ENCODE peak calls at places on chromosomes 2 and 18, in eight cellular contexts. W is bronchial epithelial cell, B is mesendoderm, G is fibroblast of villous mesenchyme, I is psoas muscle, D is stomach, L is lower leg skin, S is astrocyte of the spinal cord. R is an unnamed sample.

GRCh38 chr2:58739033-58739432 is 497.9 kb upstream of the FANCL start:
- DNase-seq in S (no peak), D (no peak), G (no peak), L (no peak), W (peak), B (no peak), I (no peak), R (no peak)

GRCh38 chr2:235533616-235534385 is 40.0 kb downstream of the AGAP1 start:
- DNase-seq in D (no peak), B (no peak), W (no peak), G (no peak), I (no peak), L (no peak), S (no peak), R (no peak)

GRCh38 chr2:239731998-239732665 is 293.0 kb downstream of the NDUFA10 start:
- DNase-seq in W (no peak), S (no peak), L (no peak), D (no peak), I (no peak), B (no peak), G (no peak), R (no peak)

GRCh38 chr2:173652731-173653426 is 298.2 kb downstream of the CDCA7 start:
- DNase-seq in I (no peak), L (no peak), G (peak), D (peak), B (peak), S (peak), W (peak), R (peak)

GRCh38 chr2:136358576-136358975 is 240.6 kb upstream of the CXCR4 start:
- DNase-seq in S (no peak), W (no peak), L (no peak), B (no peak), G (no peak), D (no peak), I (no peak), R (no peak)

GRCh38 chr18:79950440-79951341 is 762 bp downstream of the SLC66A2 start:
- DNase-seq in S (no peak), L (peak), D (peak), G (no peak), W (no peak), I (peak), B (no peak), R (peak)

GRCh38 chr2:239276813-239277193 is 124.0 kb downstream of the HDAC4 start:
- DNase-seq in L (no peak), I (no peak), S (no peak), D (peak), B (no peak), G (no peak), W (no peak), R (no peak)

GRCh38 chr2:11131166-11131920 is 23.9 kb upstream of the SLC66A3 start:
- DNase-seq in G (no peak), D (no peak), L (no peak), I (no peak), B (no peak), W (no peak), S (no peak), R (no peak)

GRCh38 chr2:19743641-19744040 is 158.1 kb downstream of the TTC32 start:
- DNase-seq in G (no peak), S (no peak), B (no peak), L (peak), W (no peak), D (no peak), I (no peak), R (no peak)

GRCh38 chr2:28367667-28368416 is 24.8 kb upstream of the FOSL2 start:
- DNase-seq in G (no peak), D (no peak), B (no peak), L (no peak), I (no peak), W (no peak), S (no peak), R (no peak)

GRCh38 chr2:198711484-198711883 is 746.3 kb downstream of the SATB2 start:
- DNase-seq in I (no peak), D (no peak), B (no peak), S (no peak), L (no peak), G (no peak), W (no peak), R (no peak)

GRCh38 chr18:64678048-64678447 is 529.2 kb upstream of the LINC00305 start:
- DNase-seq in G (no peak), L (no peak), I (no peak), D (no peak), S (no peak), W (no peak), B (peak), R (no peak)

GRCh38 chr2:216216951-216217903 is 108.1 kb downstream of the XRCC5 start:
- DNase-seq in D (no peak), S (peak), L (no peak), B (peak), G (peak), I (no peak), W (peak), R (peak)

GRCh38 chr2:61018319-61018750 is 280 bp upstream of the PUS10 start:
- DNase-seq in D (no peak), S (peak), L (no peak), B (no peak), I (no peak), W (peak), G (no peak), R (peak)

GRCh38 chr18:35672897-35673296 is 91.4 kb downstream of the GALNT1 start:
- DNase-seq in L (no peak), B (no peak), S (peak), I (no peak), D (no peak), G (peak), W (peak), R (peak)

GRCh38 chr2:219533930-219534661 is 9.5 kb downstream of the CHPF start:
- DNase-seq in L (no peak), G (no peak), S (no peak), I (no peak), W (peak), D (no peak), B (no peak), R (no peak)

GRCh38 chr2:154698789-154699559 is 479 bp downstream of the KCNJ3 start:
- DNase-seq in G (no peak), L (no peak), S (no peak), I (no peak), B (no peak), D (no peak), W (no peak), R (no peak)

GRCh38 chr2:154698238-154698788 is at the start of gene KCNJ3:
- DNase-seq in D (no peak), W (no peak), B (peak), G (no peak), S (no peak), L (no peak), I (no peak), R (no peak)

GRCh38 chr2:154694881-154695280 is 3.6 kb upstream of the KCNJ3 start:
- DNase-seq in L (no peak), G (no peak), D (no peak), I (no peak), B (peak), W (no peak), S (no peak), R (no peak)

GRCh38 chr2:154697422-154698237 is 865 bp upstream of the KCNJ3 start:
- DNase-seq in G (no peak), D (peak), B (peak), S (no peak), L (no peak), W (no peak), I (peak), R (no peak)

GRCh38 chr2:154696771-154697170 is 1.7 kb upstream of the KCNJ3 start:
- DNase-seq in L (no peak), D (no peak), S (no peak), B (no peak), G (no peak), W (no peak), I (no peak), R (no peak)
- H3K4me3 ChIP-seq in L (no peak), D (peak), S (no peak), B (no peak), G (no peak), W (no peak), I (no peak), R (no peak)

GRCh38 chr2:180735799-180736198 is 244.6 kb upstream of the UBE2E3 start:
- DNase-seq in I (no peak), S (no peak), B (no peak), L (no peak), G (no peak), W (no peak), D (no peak), R (no peak)

GRCh38 chr2:180730976-180731375 is 249.4 kb upstream of the UBE2E3 start:
- DNase-seq in B (no peak), L (no peak), S (no peak), I (no peak), D (no peak), W (peak), G (peak), R (peak)

GRCh38 chr2:180734382-180734781 is 246.0 kb upstream of the UBE2E3 start:
- DNase-seq in I (no peak), B (peak), D (no peak), W (no peak), L (no peak), S (no peak), G (no peak), R (no peak)

GRCh38 chr2:180732337-180732736 is 248.1 kb upstream of the UBE2E3 start:
- DNase-seq in D (no peak), I (no peak), G (no peak), B (no peak), S (no peak), L (no peak), W (no peak), R (no peak)

DNA sequence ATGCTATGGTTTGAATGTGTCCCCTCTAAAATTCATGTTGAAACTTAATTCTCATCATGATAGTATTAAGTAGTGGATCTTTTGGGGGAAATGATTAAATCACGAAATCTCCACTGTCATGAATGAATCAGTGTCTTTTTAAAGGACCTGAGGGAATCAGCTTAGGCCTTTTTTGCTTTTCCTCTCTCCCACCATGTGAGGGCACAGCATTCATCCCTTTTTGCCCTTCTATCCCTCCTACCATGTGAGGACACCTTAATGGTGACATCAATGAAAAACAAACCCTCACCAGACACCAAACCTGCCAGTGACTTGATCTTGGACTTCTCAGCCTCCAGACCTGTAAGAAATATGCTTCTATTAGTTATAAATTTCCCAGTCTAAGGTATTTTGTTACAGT is 247.1 kb upstream of the UBE2E3 start:
- DNase-seq in D (no peak), W (no peak), L (no peak), I (no peak), B (peak), G (no peak), S (no peak), R (no peak)
- H3K4me3 ChIP-seq in D (no peak), W (no peak), L (no peak), I (no peak), B (no peak), G (no peak), S (no peak), R (no peak)

GRCh38 chr18:63105636-63106316 is 213.8 kb downstream of the BCL2 start:
- DNase-seq in G (no peak), I (no peak), D (no peak), L (no peak), S (no peak), W (no peak), B (no peak), R (no peak)

GRCh38 chr18:63106727-63107126 is 212.8 kb downstream of the BCL2 start:
- DNase-seq in W (no peak), L (no peak), S (no peak), I (no peak), B (no peak), G (no peak), D (no peak), R (no peak)

GRCh38 chr18:63109789-63110188 is 209.8 kb downstream of the BCL2 start:
- DNase-seq in L (peak), S (no peak), G (no peak), D (no peak), I (no peak), B (no peak), W (no peak), R (no peak)

GRCh38 chr18:63107931-63108330 is 211.6 kb downstream of the BCL2 start:
- DNase-seq in W (no peak), S (no peak), G (no peak), B (no peak), I (no peak), D (no peak), L (peak), R (no peak)

GRCh38 chr18:63107171-63107850 is 212.3 kb downstream of the BCL2 start:
- DNase-seq in B (no peak), D (no peak), G (no peak), S (no peak), L (no peak), W (no peak), I (no peak), R (no peak)
- H3K4me3 ChIP-seq in B (no peak), D (no peak), G (no peak), S (no peak), L (no peak), W (no peak), I (no peak), R (no peak)

DNA sequence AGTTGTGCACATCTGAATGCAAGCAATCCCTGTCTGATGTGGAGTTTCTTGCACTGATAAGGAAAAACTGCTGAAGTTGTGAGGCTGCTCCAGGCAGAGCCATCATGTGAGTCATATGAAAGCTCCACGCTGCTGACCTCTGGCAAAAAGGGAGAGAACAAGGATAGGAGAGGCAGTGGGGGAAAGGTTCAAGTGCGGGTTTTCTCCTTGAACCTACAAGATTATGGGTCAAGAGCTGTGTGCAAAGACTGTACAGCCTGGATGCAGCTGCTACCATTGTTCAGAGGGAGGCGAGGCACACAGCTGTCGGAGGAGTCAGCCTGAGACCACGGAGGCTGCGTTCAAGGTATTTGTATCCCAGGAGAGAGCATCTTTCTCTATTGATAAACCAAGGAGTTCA is at the start of gene CDK15:
- DNase-seq in W (peak), S (peak), D (no peak), I (no peak), G (peak), B (peak), L (no peak), R (peak)
- H3K4me3 ChIP-seq in W (no peak), S (no peak), D (no peak), I (no peak), G (peak), B (no peak), L (no peak), R (peak)

GRCh38 chr18:44699571-44700261 is 19.0 kb downstream of the SETBP1 start:
- DNase-seq in G (no peak), W (no peak), L (no peak), B (no peak), I (no peak), D (no peak), S (no peak), R (no peak)

GRCh38 chr18:44700652-44701051 is 20.0 kb downstream of the SETBP1 start:
- DNase-seq in W (peak), D (peak), S (peak), I (no peak), B (peak), G (peak), L (no peak), R (peak)

GRCh38 chr18:44698518-44698917 is 17.8 kb downstream of the SETBP1 start:
- DNase-seq in I (no peak), S (no peak), W (no peak), G (no peak), L (no peak), B (no peak), D (no peak), R (no peak)

GRCh38 chr18:44702594-44702993 is 21.9 kb downstream of the SETBP1 start:
- DNase-seq in S (no peak), L (no peak), G (no peak), W (no peak), D (no peak), I (no peak), B (no peak), R (no peak)

GRCh38 chr18:44701227-44701626 is 20.5 kb downstream of the SETBP1 start:
- DNase-seq in W (no peak), G (no peak), D (no peak), S (no peak), L (no peak), I (no peak), B (peak), R (peak)
- H3K4me3 ChIP-seq in W (no peak), G (no peak), D (no peak), S (no peak), L (no peak), I (no peak), B (no peak), R (no peak)

GRCh38 chr18:24778810-24779418 is 318.5 kb downstream of the HRH4 start:
- DNase-seq in S (no peak), W (no peak), L (no peak), G (no peak), D (no peak), B (no peak), I (no peak), R (no peak)
- H3K4me3 ChIP-seq in S (no peak), W (no peak), L (no peak), G (no peak), D (no peak), B (no peak), I (no peak), R (no peak)

GRCh38 chr2:111119847-111120252 is 864 bp upstream of the BCL2L11 start:
- DNase-seq in L (no peak), B (no peak), W (no peak), G (no peak), I (peak), D (no peak), S (no peak), R (no peak)

GRCh38 chr2:111117666-111118454 is 2.9 kb upstream of the BCL2L11 start:
- DNase-seq in W (peak), L (peak), B (peak), S (peak), I (peak), D (peak), G (peak), R (peak)

GRCh38 chr2:111116843-111117665 is 3.7 kb upstream of the BCL2L11 start:
- DNase-seq in B (peak), G (peak), S (peak), L (peak), W (peak), I (peak), D (peak), R (peak)

GRCh38 chr2:111119004-111119846 is 1.5 kb upstream of the BCL2L11 start:
- DNase-seq in B (peak), D (no peak), L (no peak), S (peak), G (peak), I (no peak), W (no peak), R (no peak)

DNA sequence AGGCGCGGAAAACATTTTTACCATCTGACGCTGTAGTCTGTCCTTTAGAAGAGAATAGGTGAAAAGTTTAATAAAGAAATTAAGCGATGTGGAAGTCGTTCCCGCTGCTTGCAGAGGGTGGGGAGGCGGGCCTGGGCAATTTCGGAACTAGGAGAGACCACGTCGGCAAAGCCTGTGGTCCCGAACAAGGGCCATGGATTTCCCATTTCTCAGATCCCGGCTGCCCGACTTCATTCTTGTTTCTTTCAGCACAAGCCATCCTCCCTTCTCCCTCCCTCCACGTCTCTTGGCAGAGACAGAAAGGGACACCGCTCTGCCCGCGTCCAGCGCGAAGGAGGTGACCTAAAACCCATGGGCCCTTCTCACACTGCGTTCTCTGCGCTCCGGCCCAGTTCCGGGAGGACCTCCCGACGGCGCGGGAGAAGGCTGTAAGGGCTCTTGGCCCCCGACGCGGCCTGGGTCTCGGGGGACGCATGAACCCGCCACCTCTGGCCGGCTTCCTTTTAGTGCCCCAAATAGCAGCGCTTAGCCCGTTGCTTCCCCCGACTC is 2.2 kb upstream of the BCL2L11 start:
- DNase-seq in W (no peak), G (peak), I (no peak), D (no peak), B (peak), L (peak), S (no peak), R (no peak)
- H3K4me3 ChIP-seq in W (peak), G (peak), I (peak), D (peak), B (no peak), L (no peak), S (peak), R (peak)

GRCh38 chr2:95076705-95077520 is 44.7 kb downstream of the MRPS5 start:
- DNase-seq in S (peak), D (peak), I (peak), G (peak), L (peak), B (peak), W (peak), R (peak)
- H3K4me3 ChIP-seq in S (peak), D (peak), I (peak), G (peak), L (no peak), B (no peak), W (peak), R (peak)

GRCh38 chr2:37652199-37652640 is 19.2 kb downstream of the CDC42EP3 start:
- DNase-seq in I (no peak), D (no peak), S (peak), G (peak), B (peak), W (peak), L (no peak), R (peak)
- H3K4me3 ChIP-seq in I (no peak), D (no peak), S (no peak), G (no peak), B (no peak), W (no peak), L (no peak), R (no peak)

GRCh38 chr2:127064642-127065250 is 42.2 kb downstream of the BIN1 start:
- DNase-seq in G (peak), D (peak), L (peak), S (peak), I (peak), B (peak), W (peak), R (peak)
- H3K4me3 ChIP-seq in G (no peak), D (no peak), L (no peak), S (no peak), I (peak), B (no peak), W (no peak), R (no peak)